ENCODE peak calls at places on chromosomes 16 and 17, in nine cellular contexts. T is transverse colon, S is sigmoid colon, J is A549, D is ovary, K is GM12878, C is tibial nerve, H is K562, X is stomach. Y is an unnamed sample.

GRCh38 chr17:42325026-42325425 is 36.7 kb downstream of the STAT5A start:
- DNase-seq in T (no peak), S (peak; percentile 84), J (peak; percentile 85), D (no peak), K (no peak), C (no peak), H (no peak), X (no peak), Y (no peak)

GRCh38 chr16:26194526-26194925 is 502.8 kb downstream of the HS3ST4 start:
- DNase-seq in T (no peak), S (no peak), J (no peak), D (no peak), K (no peak), C (no peak), H (no peak), X (no peak), Y (no peak)

GRCh38 chr16:87496101-87496801 is 3.4 kb upstream of the ZCCHC14 start:
- DNase-seq in T (no peak), S (no peak), J (no peak), D (no peak), K (peak; percentile 8), C (no peak), H (no peak), X (no peak), Y (no peak)

GRCh38 chr17:2928294-2928890 is 132.2 kb downstream of the RAP1GAP2 start:
- DNase-seq in T (no peak), S (no peak), J (no peak), D (no peak), K (no peak), C (no peak), H (no peak), X (peak; percentile 55), Y (no peak)

GRCh38 chr16:86680137-86680536 is 101.8 kb downstream of the FOXL1 start:
- DNase-seq in T (no peak), S (peak; percentile 48), J (no peak), D (no peak), K (no peak), C (no peak), H (no peak), X (no peak), Y (no peak)

GRCh38 chr17:27776882-27777624 is 23.3 kb downstream of the NOS2 start:
- DNase-seq in T (no peak), S (no peak), J (no peak), D (no peak), K (no peak), C (no peak), H (no peak), X (no peak), Y (no peak)

GRCh38 chr17:44829558-44830358 is at the start of gene GJC1:
- DNase-seq in T (peak; percentile 10), S (peak; percentile 78), J (peak; percentile 48), D (no peak), K (no peak), C (no peak), H (peak; percentile 66), X (no peak), Y (no peak)

GRCh38 chr17:64063766-64064224 is 43.4 kb upstream of the ICAM2 start:
- DNase-seq in T (peak; percentile 76), S (peak; percentile 74), J (peak; percentile 68), D (peak; percentile 42), K (no peak), C (no peak), H (peak; percentile 43), X (peak; percentile 85), Y (peak; percentile 90)

GRCh38 chr16:1493746-1494094 is 560 bp downstream of the TELO2 start:
- DNase-seq in T (no peak), S (no peak), J (no peak), D (no peak), K (no peak), C (no peak), H (no peak), X (no peak), Y (no peak)

GRCh38 chr17:17935321-17936271 is 36.6 kb downstream of the TOM1L2 start:
- DNase-seq in T (peak; percentile 53), S (peak; percentile 75), J (peak; percentile 42), D (no peak), K (no peak), C (no peak), H (no peak), X (no peak), Y (peak; percentile 62)
- TF ChIP-seq EP300 in T (no peak), S (no peak), J (no peak), D (no peak), K (no peak), C (no peak), H (no peak), X (no peak), Y (no peak)

DNA sequence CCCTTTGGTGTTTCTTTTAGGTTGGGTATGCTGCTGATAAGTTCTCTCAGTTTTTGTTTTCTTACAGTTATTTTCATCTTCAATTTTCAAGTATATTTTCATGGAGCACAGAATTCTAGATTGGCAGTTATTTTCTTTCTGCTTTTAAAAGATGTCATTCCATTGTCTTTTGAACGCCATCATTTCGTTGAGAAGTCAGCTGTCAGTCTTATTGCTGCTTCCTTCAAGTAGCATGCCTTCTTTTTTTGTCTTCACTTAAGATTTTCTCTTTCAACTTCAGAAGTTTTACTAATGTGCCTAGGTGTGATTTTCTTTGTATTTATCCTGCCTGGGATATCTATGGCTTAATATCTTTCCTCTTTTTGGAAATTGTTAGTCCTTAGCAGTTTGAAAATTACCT is 262.2 kb upstream of the PMFBP1 start:
- DNase-seq in T (no peak), S (no peak), J (peak; percentile 77), D (no peak), K (no peak), C (no peak), H (no peak), X (no peak), Y (no peak)
- TF ChIP-seq EP300 in T (no peak), S (no peak), J (no peak), D (no peak), K (no peak), C (no peak), H (no peak), X (no peak), Y (no peak)

DNA sequence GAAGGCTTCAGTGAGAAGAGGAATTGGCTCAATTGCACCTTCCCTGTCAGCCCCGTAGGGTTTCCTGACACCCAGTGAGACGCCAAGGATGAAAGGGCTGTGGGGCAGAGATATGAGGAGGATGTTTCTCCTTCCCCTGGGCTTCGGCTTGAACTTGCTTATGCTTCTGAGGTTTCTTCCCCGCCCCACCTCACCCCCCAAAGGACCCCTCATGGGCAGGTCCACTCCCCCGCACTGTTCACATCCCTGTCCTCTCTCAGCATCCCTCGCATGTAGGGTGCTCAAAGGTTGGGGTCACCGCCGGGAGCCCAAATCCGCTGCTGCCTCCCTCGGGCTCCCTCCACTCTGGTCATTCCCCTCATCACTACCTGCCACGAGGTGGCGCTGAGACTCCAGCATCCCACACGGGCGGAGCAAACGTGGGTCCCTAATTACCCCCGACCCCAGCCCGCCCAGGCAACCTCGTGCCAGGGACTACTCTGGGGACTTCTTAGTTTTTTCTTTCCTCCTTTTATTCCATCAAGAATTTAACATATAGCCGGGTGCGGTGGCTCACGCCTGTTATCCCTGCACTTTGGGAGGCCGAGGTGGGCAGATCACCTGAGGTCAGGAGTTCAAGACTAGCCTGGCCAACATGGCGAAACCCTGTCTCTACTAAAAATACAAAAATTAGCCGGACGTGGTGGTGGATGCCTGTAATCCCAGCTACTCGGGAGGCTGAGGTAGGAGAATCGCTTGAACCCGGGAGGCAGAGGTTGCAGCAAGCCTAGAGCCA is 3.3 kb upstream of the TRARG1 start:
- DNase-seq in T (peak; percentile 71), S (peak; percentile 79), J (peak; percentile 54), D (peak; percentile 62), K (no peak), C (peak; percentile 48), H (peak; percentile 60), X (peak; percentile 73), Y (no peak)
- TF ChIP-seq EP300 in T (no peak), S (no peak), J (no peak), D (no peak), K (no peak), C (no peak), H (no peak), X (no peak), Y (no peak)

GRCh38 chr17:4572131-4572530 is 11.8 kb upstream of the GGT6 start:
- DNase-seq in T (no peak), S (no peak), J (no peak), D (no peak), K (no peak), C (no peak), H (no peak), X (no peak), Y (no peak)
- TF ChIP-seq EP300 in T (no peak), S (no peak), J (no peak), D (no peak), K (no peak), C (no peak), H (no peak), X (no peak), Y (no peak)

Y was measured in upper lobe of left lung.